ENCODE peak calls at places on chromosomes 11 and 22, in ten cellular contexts. One of them, this sample, is unnamed.

GRCh38 chr11:72856551-72857342 is 42.5 kb downstream of the ATG16L2 start:
- DNase-seq in type B pancreatic cell: no peak
- DNase-seq in omental fat pad: no peak
- DNase-seq in kidney epithelial cell: no peak
- DNase-seq in right lobe of liver: no peak
- DNase-seq in mesothelial cell of epicardium: no peak
- DNase-seq in cardiac fibroblast: peak
- DNase-seq in A549: no peak
- DNase-seq in heart left ventricle: no peak
- DNase-seq in adrenal gland: no peak
- DNase-seq in this sample: no peak

GRCh38 chr11:130580372-130580771 is 131.9 kb downstream of the ADAMTS15 start:
- DNase-seq in type B pancreatic cell: no peak
- DNase-seq in omental fat pad: no peak
- DNase-seq in kidney epithelial cell: peak
- DNase-seq in right lobe of liver: no peak
- DNase-seq in mesothelial cell of epicardium: no peak
- DNase-seq in cardiac fibroblast: peak
- DNase-seq in A549: peak
- DNase-seq in heart left ventricle: peak
- DNase-seq in adrenal gland: no peak
- DNase-seq in this sample: no peak

GRCh38 chr11:97943493-97943892 is 1077.3 kb upstream of the CNTN5 start:
- DNase-seq in type B pancreatic cell: no peak
- DNase-seq in omental fat pad: no peak
- DNase-seq in kidney epithelial cell: no peak
- DNase-seq in right lobe of liver: no peak
- DNase-seq in mesothelial cell of epicardium: no peak
- DNase-seq in cardiac fibroblast: no peak
- DNase-seq in A549: no peak
- DNase-seq in heart left ventricle: no peak
- DNase-seq in adrenal gland: no peak
- DNase-seq in this sample: no peak

GRCh38 chr11:131999084-131999483 is 628.7 kb downstream of the NTM start:
- DNase-seq in type B pancreatic cell: no peak
- DNase-seq in omental fat pad: no peak
- DNase-seq in kidney epithelial cell: no peak
- DNase-seq in right lobe of liver: no peak
- DNase-seq in mesothelial cell of epicardium: no peak
- DNase-seq in cardiac fibroblast: peak
- DNase-seq in A549: no peak
- DNase-seq in heart left ventricle: no peak
- DNase-seq in adrenal gland: no peak
- DNase-seq in this sample: no peak

GRCh38 chr11:16923987-16924386 is 90.2 kb downstream of the PLEKHA7 start:
- DNase-seq in type B pancreatic cell: no peak
- DNase-seq in omental fat pad: no peak
- DNase-seq in kidney epithelial cell: no peak
- DNase-seq in right lobe of liver: no peak
- DNase-seq in mesothelial cell of epicardium: no peak
- DNase-seq in cardiac fibroblast: no peak
- DNase-seq in A549: no peak
- DNase-seq in heart left ventricle: no peak
- DNase-seq in adrenal gland: no peak
- DNase-seq in this sample: no peak

GRCh38 chr11:12677131-12677530 is 2.9 kb downstream of the TEAD1 start:
- DNase-seq in type B pancreatic cell: no peak
- DNase-seq in omental fat pad: no peak
- DNase-seq in kidney epithelial cell: no peak
- DNase-seq in right lobe of liver: no peak
- DNase-seq in mesothelial cell of epicardium: no peak
- DNase-seq in cardiac fibroblast: peak
- DNase-seq in A549: no peak
- DNase-seq in heart left ventricle: no peak
- DNase-seq in adrenal gland: no peak
- DNase-seq in this sample: no peak

GRCh38 chr22:42959472-42960145 is 55.3 kb downstream of the PACSIN2 start:
- DNase-seq in type B pancreatic cell: no peak
- DNase-seq in omental fat pad: no peak
- DNase-seq in kidney epithelial cell: peak
- DNase-seq in right lobe of liver: peak
- DNase-seq in mesothelial cell of epicardium: no peak
- DNase-seq in cardiac fibroblast: peak
- DNase-seq in A549: peak
- DNase-seq in heart left ventricle: peak
- DNase-seq in adrenal gland: peak
- DNase-seq in this sample: no peak

GRCh38 chr11:130427581-130428211 is 713 bp downstream of the ADAMTS8 start:
- DNase-seq in type B pancreatic cell: no peak
- DNase-seq in omental fat pad: no peak
- DNase-seq in kidney epithelial cell: no peak
- DNase-seq in right lobe of liver: no peak
- DNase-seq in mesothelial cell of epicardium: no peak
- DNase-seq in cardiac fibroblast: no peak
- DNase-seq in A549: no peak
- DNase-seq in heart left ventricle: no peak
- DNase-seq in adrenal gland: no peak
- DNase-seq in this sample: no peak

DNA sequence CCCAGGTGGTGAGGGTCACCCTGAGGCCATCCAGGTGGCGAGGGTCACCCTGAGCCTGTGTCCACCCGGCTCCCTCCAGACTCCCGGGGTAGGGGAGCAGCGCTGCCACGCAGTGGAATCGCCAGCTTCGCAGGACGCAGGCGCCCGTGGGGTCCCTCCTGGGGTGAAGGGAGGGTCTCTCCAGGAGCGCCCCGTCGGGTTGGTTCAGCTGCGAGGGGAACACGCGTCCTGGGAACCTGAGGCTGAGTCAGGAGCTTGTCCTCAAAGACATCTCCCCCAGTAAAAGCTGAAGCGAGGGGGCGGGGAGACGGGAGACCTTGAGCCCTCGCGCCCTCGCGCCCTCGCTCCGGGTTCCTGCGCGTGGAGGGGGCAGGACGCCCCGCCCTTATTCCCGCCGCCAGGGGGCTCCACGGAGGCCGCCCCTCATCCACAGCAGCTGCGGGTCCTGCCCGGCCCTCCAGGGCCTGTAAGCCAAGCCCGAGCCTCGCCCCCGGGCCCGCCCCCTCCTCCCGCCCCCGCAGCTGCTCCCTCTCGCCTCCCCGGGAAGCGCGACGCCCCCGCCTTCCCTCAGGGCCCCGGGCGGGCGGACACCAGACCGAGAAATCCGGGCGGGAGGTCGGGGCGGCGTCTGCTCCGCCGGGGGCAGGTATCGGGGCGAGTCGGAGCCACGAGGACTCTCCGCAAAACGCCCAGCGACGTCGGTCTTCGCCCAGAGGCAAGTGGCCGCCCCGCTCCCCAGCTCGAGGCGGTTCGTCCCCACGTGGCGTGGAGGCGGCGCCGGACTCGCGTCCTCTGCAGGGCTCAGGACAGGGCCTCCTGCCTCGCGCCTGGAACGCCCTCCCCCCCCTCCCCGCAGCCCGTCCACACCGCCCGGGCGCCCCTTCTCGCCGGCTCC is 22.8 kb downstream of the PIM3 start:
- DNase-seq in type B pancreatic cell: no peak
- DNase-seq in omental fat pad: peak
- DNase-seq in kidney epithelial cell: no peak
- DNase-seq in right lobe of liver: no peak
- DNase-seq in mesothelial cell of epicardium: no peak
- DNase-seq in cardiac fibroblast: no peak
- DNase-seq in A549: no peak
- DNase-seq in heart left ventricle: peak
- DNase-seq in adrenal gland: peak
- DNase-seq in this sample: no peak
- TF ChIP-seq CTCF in type B pancreatic cell: peak
- TF ChIP-seq CTCF in omental fat pad: no peak
- TF ChIP-seq CTCF in kidney epithelial cell: peak
- TF ChIP-seq CTCF in right lobe of liver: no peak
- TF ChIP-seq CTCF in mesothelial cell of epicardium: peak
- TF ChIP-seq CTCF in cardiac fibroblast: peak
- TF ChIP-seq CTCF in A549: peak
- TF ChIP-seq CTCF in heart left ventricle: no peak
- TF ChIP-seq CTCF in adrenal gland: no peak
- TF ChIP-seq CTCF in this sample: peak

GRCh38 chr11:83158965-83159900 is 2.3 kb downstream of the PCF11 start:
- DNase-seq in type B pancreatic cell: no peak
- DNase-seq in omental fat pad: no peak
- DNase-seq in kidney epithelial cell: no peak
- DNase-seq in right lobe of liver: no peak
- DNase-seq in mesothelial cell of epicardium: no peak
- DNase-seq in cardiac fibroblast: no peak
- DNase-seq in A549: no peak
- DNase-seq in heart left ventricle: no peak
- DNase-seq in adrenal gland: no peak
- DNase-seq in this sample: no peak

GRCh38 chr11:83158474-83158786 is 1.5 kb downstream of the PCF11 start:
- DNase-seq in type B pancreatic cell: no peak
- DNase-seq in omental fat pad: no peak
- DNase-seq in kidney epithelial cell: no peak
- DNase-seq in right lobe of liver: no peak
- DNase-seq in mesothelial cell of epicardium: no peak
- DNase-seq in cardiac fibroblast: no peak
- DNase-seq in A549: no peak
- DNase-seq in heart left ventricle: no peak
- DNase-seq in adrenal gland: no peak
- DNase-seq in this sample: no peak

GRCh38 chr11:83156996-83157754 is at the start of gene PCF11:
- DNase-seq in type B pancreatic cell: no peak
- DNase-seq in omental fat pad: no peak
- DNase-seq in kidney epithelial cell: no peak
- DNase-seq in right lobe of liver: no peak
- DNase-seq in mesothelial cell of epicardium: no peak
- DNase-seq in cardiac fibroblast: no peak
- DNase-seq in A549: no peak
- DNase-seq in heart left ventricle: no peak
- DNase-seq in adrenal gland: no peak
- DNase-seq in this sample: no peak

GRCh38 chr11:83156150-83156995 is 558 bp upstream of the PCF11 start:
- DNase-seq in type B pancreatic cell: peak
- DNase-seq in omental fat pad: peak
- DNase-seq in kidney epithelial cell: peak
- DNase-seq in right lobe of liver: peak
- DNase-seq in mesothelial cell of epicardium: peak
- DNase-seq in cardiac fibroblast: peak
- DNase-seq in A549: peak
- DNase-seq in heart left ventricle: peak
- DNase-seq in adrenal gland: peak
- DNase-seq in this sample: peak

DNA sequence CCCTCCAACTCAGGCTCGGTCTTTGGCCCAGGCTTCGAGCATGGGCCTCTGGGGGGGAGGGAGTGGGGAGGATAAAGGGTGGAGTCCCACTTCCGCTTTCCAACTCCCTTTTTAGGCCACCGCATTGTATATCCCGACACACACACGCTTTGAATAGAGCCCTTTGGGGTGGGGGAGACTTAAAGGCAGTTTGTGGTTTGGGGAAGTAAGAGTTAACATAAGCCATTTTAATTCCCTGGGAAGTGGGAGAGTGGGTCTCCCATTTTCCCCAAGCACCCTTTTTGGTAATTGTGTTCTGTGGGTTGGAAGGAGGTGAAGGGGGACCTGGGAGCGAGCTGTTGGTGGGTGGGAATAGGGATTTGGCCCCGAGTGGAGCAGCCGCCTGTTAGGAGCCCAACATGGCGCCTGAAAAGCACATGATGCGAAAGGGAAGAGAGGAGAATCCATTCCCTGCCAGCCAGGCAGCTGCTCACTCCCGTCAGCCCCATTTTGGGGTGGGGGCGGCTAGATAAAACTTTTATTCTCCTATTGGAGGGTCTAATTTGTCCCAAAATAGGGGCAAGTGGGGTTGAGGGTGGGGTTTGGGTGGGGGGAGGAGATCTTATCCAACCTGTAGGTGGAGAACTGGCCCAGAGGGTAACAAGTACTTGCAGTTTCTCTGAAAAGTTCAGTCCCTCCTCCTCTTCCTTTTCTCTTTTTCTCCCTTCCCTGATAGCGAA is 983 bp downstream of the PCF11 start:
- DNase-seq in type B pancreatic cell: no peak
- DNase-seq in omental fat pad: no peak
- DNase-seq in kidney epithelial cell: no peak
- DNase-seq in right lobe of liver: peak
- DNase-seq in mesothelial cell of epicardium: no peak
- DNase-seq in cardiac fibroblast: peak
- DNase-seq in A549: peak
- DNase-seq in heart left ventricle: peak
- DNase-seq in adrenal gland: peak
- DNase-seq in this sample: no peak
- TF ChIP-seq CTCF in type B pancreatic cell: no peak
- TF ChIP-seq CTCF in omental fat pad: no peak
- TF ChIP-seq CTCF in kidney epithelial cell: no peak
- TF ChIP-seq CTCF in right lobe of liver: no peak
- TF ChIP-seq CTCF in mesothelial cell of epicardium: no peak
- TF ChIP-seq CTCF in cardiac fibroblast: no peak
- TF ChIP-seq CTCF in A549: no peak
- TF ChIP-seq CTCF in heart left ventricle: no peak
- TF ChIP-seq CTCF in adrenal gland: no peak
- TF ChIP-seq CTCF in this sample: peak

GRCh38 chr11:86473991-86474833 is 99.5 kb downstream of the CCDC81 start:
- DNase-seq in type B pancreatic cell: no peak
- DNase-seq in omental fat pad: no peak
- DNase-seq in kidney epithelial cell: no peak
- DNase-seq in right lobe of liver: no peak
- DNase-seq in mesothelial cell of epicardium: no peak
- DNase-seq in cardiac fibroblast: peak
- DNase-seq in A549: peak
- DNase-seq in heart left ventricle: peak
- DNase-seq in adrenal gland: peak
- DNase-seq in this sample: no peak

GRCh38 chr11:86476109-86476861 is 101.6 kb downstream of the CCDC81 start:
- DNase-seq in type B pancreatic cell: no peak
- DNase-seq in omental fat pad: no peak
- DNase-seq in kidney epithelial cell: no peak
- DNase-seq in right lobe of liver: no peak
- DNase-seq in mesothelial cell of epicardium: no peak
- DNase-seq in cardiac fibroblast: peak
- DNase-seq in A549: no peak
- DNase-seq in heart left ventricle: peak
- DNase-seq in adrenal gland: peak
- DNase-seq in this sample: no peak

GRCh38 chr11:86478348-86478747 is 103.7 kb downstream of the CCDC81 start:
- DNase-seq in type B pancreatic cell: no peak
- DNase-seq in omental fat pad: no peak
- DNase-seq in kidney epithelial cell: no peak
- DNase-seq in right lobe of liver: no peak
- DNase-seq in mesothelial cell of epicardium: no peak
- DNase-seq in cardiac fibroblast: no peak
- DNase-seq in A549: no peak
- DNase-seq in heart left ventricle: no peak
- DNase-seq in adrenal gland: no peak
- DNase-seq in this sample: no peak

GRCh38 chr11:86477495-86478155 is 102.9 kb downstream of the CCDC81 start:
- DNase-seq in type B pancreatic cell: no peak
- DNase-seq in omental fat pad: no peak
- DNase-seq in kidney epithelial cell: no peak
- DNase-seq in right lobe of liver: no peak
- DNase-seq in mesothelial cell of epicardium: no peak
- DNase-seq in cardiac fibroblast: peak
- DNase-seq in A549: no peak
- DNase-seq in heart left ventricle: peak
- DNase-seq in adrenal gland: peak
- DNase-seq in this sample: no peak

DNA sequence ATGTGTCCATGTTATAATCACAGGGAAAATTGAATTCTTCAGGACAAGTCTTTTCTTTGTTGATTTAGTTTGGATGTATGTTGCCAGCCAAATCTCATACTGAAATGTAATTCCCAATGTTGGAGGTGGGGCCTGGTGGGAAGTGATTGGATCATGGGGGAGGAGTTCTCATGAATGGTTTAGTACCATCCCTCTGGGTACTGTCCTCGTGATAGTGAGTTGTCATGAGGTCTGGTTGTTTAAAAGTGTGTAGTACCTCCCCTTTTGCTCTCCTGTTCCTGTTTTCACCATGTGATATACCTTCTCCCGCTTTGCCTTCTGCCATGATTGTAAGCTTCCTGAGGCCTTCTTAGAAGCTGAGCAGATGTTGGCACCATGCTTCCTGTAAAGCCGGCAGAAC is 100.3 kb downstream of the CCDC81 start:
- DNase-seq in type B pancreatic cell: no peak
- DNase-seq in omental fat pad: no peak
- DNase-seq in kidney epithelial cell: no peak
- DNase-seq in right lobe of liver: no peak
- DNase-seq in mesothelial cell of epicardium: no peak
- DNase-seq in cardiac fibroblast: no peak
- DNase-seq in A549: no peak
- DNase-seq in heart left ventricle: no peak
- DNase-seq in adrenal gland: no peak
- DNase-seq in this sample: no peak
- TF ChIP-seq CTCF in type B pancreatic cell: no peak
- TF ChIP-seq CTCF in omental fat pad: no peak
- TF ChIP-seq CTCF in kidney epithelial cell: no peak
- TF ChIP-seq CTCF in right lobe of liver: no peak
- TF ChIP-seq CTCF in mesothelial cell of epicardium: no peak
- TF ChIP-seq CTCF in cardiac fibroblast: no peak
- TF ChIP-seq CTCF in A549: no peak
- TF ChIP-seq CTCF in heart left ventricle: no peak
- TF ChIP-seq CTCF in adrenal gland: no peak
- TF ChIP-seq CTCF in this sample: no peak

GRCh38 chr11:96704847-96705246 is 315.0 kb downstream of the JRKL start:
- DNase-seq in type B pancreatic cell: no peak
- DNase-seq in omental fat pad: no peak
- DNase-seq in kidney epithelial cell: no peak
- DNase-seq in right lobe of liver: no peak
- DNase-seq in mesothelial cell of epicardium: no peak
- DNase-seq in cardiac fibroblast: peak
- DNase-seq in A549: no peak
- DNase-seq in heart left ventricle: no peak
- DNase-seq in adrenal gland: no peak
- DNase-seq in this sample: no peak
- TF ChIP-seq CTCF in type B pancreatic cell: no peak
- TF ChIP-seq CTCF in omental fat pad: no peak
- TF ChIP-seq CTCF in kidney epithelial cell: no peak
- TF ChIP-seq CTCF in right lobe of liver: no peak
- TF ChIP-seq CTCF in mesothelial cell of epicardium: no peak
- TF ChIP-seq CTCF in cardiac fibroblast: no peak
- TF ChIP-seq CTCF in A549: no peak
- TF ChIP-seq CTCF in heart left ventricle: no peak
- TF ChIP-seq CTCF in adrenal gland: no peak
- TF ChIP-seq CTCF in this sample: no peak

This sample was measured in osteocyte.